ENCODE peak calls at places on chromosome 9, in six cellular contexts. H, A, C, O, U and F are unnamed samples.

GRCh38 chr9:16138961-16139441 is 586.2 kb downstream of the CCDC171 start:
- DNase-seq in O (no peak), C (no peak), U (peak), A (no peak), H (no peak), F (peak)

GRCh38 chr9:89471390-89471789 is 26.5 kb downstream of the SEMA4D start:
- DNase-seq in O (no peak), H (no peak), A (no peak), C (no peak), U (no peak), F (no peak)

GRCh38 chr9:78115073-78115472 is 83.5 kb upstream of the GNAQ start:
- DNase-seq in O (no peak), U (no peak), C (peak), H (no peak), A (no peak), F (no peak)

GRCh38 chr9:76893395-76893932 is 12.4 kb downstream of the PRUNE2 start:
- DNase-seq in H (no peak), A (no peak), C (no peak), U (no peak), O (no peak), F (no peak)

GRCh38 chr9:13281356-13282016 is 2.0 kb upstream of the MPDZ start:
- DNase-seq in H (no peak), A (no peak), U (no peak), O (no peak), C (no peak), F (no peak)

GRCh38 chr9:86641970-86642369 is 287.8 kb upstream of the TUT7 start:
- DNase-seq in H (no peak), U (no peak), O (no peak), C (no peak), A (no peak), F (no peak)

GRCh38 chr9:113558632-113559502 is 95.3 kb downstream of the RGS3 start:
- DNase-seq in O (no peak), U (peak), A (peak), H (no peak), C (no peak), F (no peak)

GRCh38 chr9:70324963-70325362 is 66.2 kb downstream of the SMC5 start:
- DNase-seq in H (no peak), U (peak), O (no peak), A (no peak), C (no peak), F (peak)

GRCh38 chr9:131503626-131504465 is 1.1 kb downstream of the POMT1 start:
- DNase-seq in H (peak), A (no peak), O (peak), C (peak), U (peak), F (no peak)

GRCh38 chr9:136864996-136865767 is 926 bp downstream of the EDF1 start:
- DNase-seq in O (no peak), A (peak), C (no peak), H (no peak), U (no peak), F (no peak)

GRCh38 chr9:419571-420156 is 205.0 kb downstream of the DOCK8 start:
- DNase-seq in C (no peak), O (no peak), U (peak), A (no peak), H (no peak), F (peak)

GRCh38 chr9:91116226-91116625 is 245.5 kb downstream of the AUH start:
- DNase-seq in C (no peak), A (no peak), H (no peak), O (no peak), U (no peak), F (no peak)

GRCh38 chr9:76610009-76610352 is 151.0 kb downstream of the GCNT1 start:
- DNase-seq in O (no peak), H (no peak), A (no peak), C (no peak), U (peak), F (no peak)

GRCh38 chr9:95091971-95092320 is 225.6 kb downstream of the FANCC start:
- DNase-seq in U (peak), A (no peak), H (no peak), O (no peak), C (no peak), F (no peak)

GRCh38 chr9:131027048-131027871 is 18.3 kb downstream of the LAMC3 start:
- DNase-seq in O (no peak), U (no peak), C (no peak), H (no peak), A (no peak), F (no peak)

GRCh38 chr9:118669986-118670385 is 699.2 kb downstream of the BRINP1 start:
- DNase-seq in U (no peak), C (no peak), H (no peak), A (no peak), O (no peak), F (no peak)

GRCh38 chr9:137342482-137342881 is 40.4 kb upstream of the NRARP start:
- DNase-seq in O (no peak), H (no peak), C (no peak), U (no peak), A (no peak), F (no peak)